ENCODE peak calls at places on chromosomes 13 and 19, in nine cellular contexts. One of them, this sample, is unnamed.

GRCh38 chr13:93066187-93066586 is 160.4 kb upstream of the GPC6 start:
- DNase-seq in esophagus squamous epithelium: no peak
- DNase-seq in AG10803: peak
- DNase-seq in ascending aorta: no peak
- DNase-seq in endodermal cell: no peak
- DNase-seq in A549: no peak
- DNase-seq in GM20000: no peak
- DNase-seq in dorsolateral prefrontal cortex: no peak
- DNase-seq in GM13977: no peak
- DNase-seq in this sample: no peak

GRCh38 chr13:30140973-30141372 is 166.4 kb downstream of the KATNAL1 start:
- DNase-seq in esophagus squamous epithelium: no peak
- DNase-seq in AG10803: no peak
- DNase-seq in ascending aorta: no peak
- DNase-seq in endodermal cell: no peak
- DNase-seq in A549: no peak
- DNase-seq in GM20000: no peak
- DNase-seq in dorsolateral prefrontal cortex: no peak
- DNase-seq in GM13977: no peak
- DNase-seq in this sample: no peak

GRCh38 chr13:110010433-110011135 is 224.2 kb upstream of the IRS2 start:
- DNase-seq in esophagus squamous epithelium: no peak
- DNase-seq in AG10803: no peak
- DNase-seq in ascending aorta: no peak
- DNase-seq in endodermal cell: no peak
- DNase-seq in A549: no peak
- DNase-seq in GM20000: no peak
- DNase-seq in dorsolateral prefrontal cortex: no peak
- DNase-seq in GM13977: no peak
- DNase-seq in this sample: no peak

GRCh38 chr19:33110201-33110910 is 21.6 kb upstream of the WDR88 start:
- DNase-seq in esophagus squamous epithelium: no peak
- DNase-seq in AG10803: no peak
- DNase-seq in ascending aorta: no peak
- DNase-seq in endodermal cell: no peak
- DNase-seq in A549: peak
- DNase-seq in GM20000: no peak
- DNase-seq in dorsolateral prefrontal cortex: no peak
- DNase-seq in GM13977: no peak
- DNase-seq in this sample: no peak

GRCh38 chr13:26228080-26228479 is 6.0 kb upstream of the RNF6 start:
- DNase-seq in esophagus squamous epithelium: no peak
- DNase-seq in AG10803: no peak
- DNase-seq in ascending aorta: no peak
- DNase-seq in endodermal cell: no peak
- DNase-seq in A549: no peak
- DNase-seq in GM20000: no peak
- DNase-seq in dorsolateral prefrontal cortex: no peak
- DNase-seq in GM13977: no peak
- DNase-seq in this sample: no peak

GRCh38 chr13:46516624-46517318 is 36.2 kb upstream of the LRCH1 start:
- DNase-seq in esophagus squamous epithelium: no peak
- DNase-seq in AG10803: peak
- DNase-seq in ascending aorta: no peak
- DNase-seq in endodermal cell: no peak
- DNase-seq in A549: no peak
- DNase-seq in GM20000: no peak
- DNase-seq in dorsolateral prefrontal cortex: no peak
- DNase-seq in GM13977: no peak
- DNase-seq in this sample: no peak

GRCh38 chr13:39957868-39958676 is 302.6 kb downstream of the COG6 start:
- DNase-seq in esophagus squamous epithelium: no peak
- DNase-seq in AG10803: no peak
- DNase-seq in ascending aorta: no peak
- DNase-seq in endodermal cell: no peak
- DNase-seq in A549: no peak
- DNase-seq in GM20000: no peak
- DNase-seq in dorsolateral prefrontal cortex: no peak
- DNase-seq in GM13977: no peak
- DNase-seq in this sample: no peak

GRCh38 chr13:101626925-101627555 is 174.6 kb downstream of the ITGBL1 start:
- DNase-seq in esophagus squamous epithelium: no peak
- DNase-seq in AG10803: no peak
- DNase-seq in ascending aorta: no peak
- DNase-seq in endodermal cell: no peak
- DNase-seq in A549: no peak
- DNase-seq in GM20000: peak
- DNase-seq in dorsolateral prefrontal cortex: no peak
- DNase-seq in GM13977: peak
- DNase-seq in this sample: peak

GRCh38 chr19:18464646-18465045 is 26.7 kb upstream of the ISYNA1 start:
- DNase-seq in esophagus squamous epithelium: no peak
- DNase-seq in AG10803: peak
- DNase-seq in ascending aorta: peak
- DNase-seq in endodermal cell: no peak
- DNase-seq in A549: peak
- DNase-seq in GM20000: no peak
- DNase-seq in dorsolateral prefrontal cortex: peak
- DNase-seq in GM13977: no peak
- DNase-seq in this sample: no peak

GRCh38 chr19:52622261-52622660 is 15.9 kb downstream of the ZNF83 start:
- DNase-seq in esophagus squamous epithelium: no peak
- DNase-seq in AG10803: no peak
- DNase-seq in ascending aorta: no peak
- DNase-seq in endodermal cell: no peak
- DNase-seq in A549: no peak
- DNase-seq in GM20000: no peak
- DNase-seq in dorsolateral prefrontal cortex: no peak
- DNase-seq in GM13977: no peak
- DNase-seq in this sample: no peak
- TF ChIP-seq CTCF in esophagus squamous epithelium: no peak
- TF ChIP-seq CTCF in AG10803: no peak
- TF ChIP-seq CTCF in ascending aorta: no peak
- TF ChIP-seq CTCF in endodermal cell: peak
- TF ChIP-seq CTCF in A549: no peak
- TF ChIP-seq CTCF in GM20000: no peak
- TF ChIP-seq CTCF in dorsolateral prefrontal cortex: no peak
- TF ChIP-seq CTCF in GM13977: peak
- TF ChIP-seq CTCF in this sample: no peak

GRCh38 chr19:30228113-30228725 is 144.0 kb upstream of the ZNF536 start:
- DNase-seq in esophagus squamous epithelium: no peak
- DNase-seq in AG10803: no peak
- DNase-seq in ascending aorta: no peak
- DNase-seq in endodermal cell: peak
- DNase-seq in A549: no peak
- DNase-seq in GM20000: no peak
- DNase-seq in dorsolateral prefrontal cortex: no peak
- DNase-seq in GM13977: peak
- DNase-seq in this sample: no peak

GRCh38 chr19:30227071-30227621 is 145.0 kb upstream of the ZNF536 start:
- DNase-seq in esophagus squamous epithelium: no peak
- DNase-seq in AG10803: no peak
- DNase-seq in ascending aorta: no peak
- DNase-seq in endodermal cell: peak
- DNase-seq in A549: no peak
- DNase-seq in GM20000: no peak
- DNase-seq in dorsolateral prefrontal cortex: no peak
- DNase-seq in GM13977: no peak
- DNase-seq in this sample: no peak

GRCh38 chr19:30226464-30227070 is 145.6 kb upstream of the ZNF536 start:
- DNase-seq in esophagus squamous epithelium: no peak
- DNase-seq in AG10803: peak
- DNase-seq in ascending aorta: no peak
- DNase-seq in endodermal cell: peak
- DNase-seq in A549: no peak
- DNase-seq in GM20000: no peak
- DNase-seq in dorsolateral prefrontal cortex: no peak
- DNase-seq in GM13977: peak
- DNase-seq in this sample: no peak

GRCh38 chr19:30228726-30229523 is 143.3 kb upstream of the ZNF536 start:
- DNase-seq in esophagus squamous epithelium: no peak
- DNase-seq in AG10803: peak
- DNase-seq in ascending aorta: no peak
- DNase-seq in endodermal cell: peak
- DNase-seq in A549: peak
- DNase-seq in GM20000: no peak
- DNase-seq in dorsolateral prefrontal cortex: no peak
- DNase-seq in GM13977: peak
- DNase-seq in this sample: peak

GRCh38 chr19:30227661-30228112 is 144.5 kb upstream of the ZNF536 start:
- DNase-seq in esophagus squamous epithelium: no peak
- DNase-seq in AG10803: peak
- DNase-seq in ascending aorta: no peak
- DNase-seq in endodermal cell: peak
- DNase-seq in A549: peak
- DNase-seq in GM20000: peak
- DNase-seq in dorsolateral prefrontal cortex: peak
- DNase-seq in GM13977: peak
- DNase-seq in this sample: peak
- TF ChIP-seq CTCF in esophagus squamous epithelium: no peak
- TF ChIP-seq CTCF in AG10803: peak
- TF ChIP-seq CTCF in ascending aorta: peak
- TF ChIP-seq CTCF in endodermal cell: peak
- TF ChIP-seq CTCF in A549: peak
- TF ChIP-seq CTCF in GM20000: peak
- TF ChIP-seq CTCF in dorsolateral prefrontal cortex: peak
- TF ChIP-seq CTCF in GM13977: peak
- TF ChIP-seq CTCF in this sample: peak

DNA sequence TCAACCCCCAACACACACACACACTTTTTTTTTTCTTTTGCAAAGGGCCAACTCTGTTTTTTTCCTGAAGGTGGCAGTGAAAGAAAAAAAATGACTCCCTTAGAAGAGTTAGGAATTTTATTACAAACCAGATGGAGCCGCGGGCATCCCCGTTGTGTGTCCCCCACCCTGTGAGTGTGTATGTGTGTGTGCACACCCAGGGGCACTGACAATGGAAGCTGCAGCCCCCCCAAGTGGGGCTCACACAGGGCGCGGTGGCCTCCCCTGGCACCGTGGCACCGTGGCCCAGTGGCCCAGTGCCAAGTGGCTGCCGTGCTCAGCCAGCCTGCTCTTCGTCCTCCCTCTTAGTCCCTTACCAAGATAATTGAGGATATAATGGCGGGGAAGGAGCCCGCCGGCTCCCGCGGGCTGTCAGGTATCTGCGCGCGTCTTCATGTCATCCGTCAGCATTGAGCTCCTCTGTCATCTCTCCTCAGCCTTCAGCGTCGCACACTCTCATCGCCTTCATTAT is 314.1 kb downstream of the ZNF536 start:
- DNase-seq in esophagus squamous epithelium: no peak
- DNase-seq in AG10803: peak
- DNase-seq in ascending aorta: no peak
- DNase-seq in endodermal cell: peak
- DNase-seq in A549: no peak
- DNase-seq in GM20000: no peak
- DNase-seq in dorsolateral prefrontal cortex: no peak
- DNase-seq in GM13977: no peak
- DNase-seq in this sample: no peak
- TF ChIP-seq CTCF in esophagus squamous epithelium: no peak
- TF ChIP-seq CTCF in AG10803: peak
- TF ChIP-seq CTCF in ascending aorta: no peak
- TF ChIP-seq CTCF in endodermal cell: peak
- TF ChIP-seq CTCF in A549: peak
- TF ChIP-seq CTCF in GM20000: no peak
- TF ChIP-seq CTCF in dorsolateral prefrontal cortex: peak
- TF ChIP-seq CTCF in GM13977: no peak
- TF ChIP-seq CTCF in this sample: no peak

GRCh38 chr19:12864721-12865715 is 16.2 kb downstream of the DNASE2 start:
- DNase-seq in esophagus squamous epithelium: no peak
- DNase-seq in AG10803: no peak
- DNase-seq in ascending aorta: no peak
- DNase-seq in endodermal cell: no peak
- DNase-seq in A549: no peak
- DNase-seq in GM20000: no peak
- DNase-seq in dorsolateral prefrontal cortex: no peak
- DNase-seq in GM13977: no peak
- DNase-seq in this sample: no peak
- TF ChIP-seq CTCF in esophagus squamous epithelium: no peak
- TF ChIP-seq CTCF in AG10803: no peak
- TF ChIP-seq CTCF in ascending aorta: no peak
- TF ChIP-seq CTCF in endodermal cell: peak
- TF ChIP-seq CTCF in A549: no peak
- TF ChIP-seq CTCF in GM20000: no peak
- TF ChIP-seq CTCF in dorsolateral prefrontal cortex: no peak
- TF ChIP-seq CTCF in GM13977: no peak
- TF ChIP-seq CTCF in this sample: no peak

DNA sequence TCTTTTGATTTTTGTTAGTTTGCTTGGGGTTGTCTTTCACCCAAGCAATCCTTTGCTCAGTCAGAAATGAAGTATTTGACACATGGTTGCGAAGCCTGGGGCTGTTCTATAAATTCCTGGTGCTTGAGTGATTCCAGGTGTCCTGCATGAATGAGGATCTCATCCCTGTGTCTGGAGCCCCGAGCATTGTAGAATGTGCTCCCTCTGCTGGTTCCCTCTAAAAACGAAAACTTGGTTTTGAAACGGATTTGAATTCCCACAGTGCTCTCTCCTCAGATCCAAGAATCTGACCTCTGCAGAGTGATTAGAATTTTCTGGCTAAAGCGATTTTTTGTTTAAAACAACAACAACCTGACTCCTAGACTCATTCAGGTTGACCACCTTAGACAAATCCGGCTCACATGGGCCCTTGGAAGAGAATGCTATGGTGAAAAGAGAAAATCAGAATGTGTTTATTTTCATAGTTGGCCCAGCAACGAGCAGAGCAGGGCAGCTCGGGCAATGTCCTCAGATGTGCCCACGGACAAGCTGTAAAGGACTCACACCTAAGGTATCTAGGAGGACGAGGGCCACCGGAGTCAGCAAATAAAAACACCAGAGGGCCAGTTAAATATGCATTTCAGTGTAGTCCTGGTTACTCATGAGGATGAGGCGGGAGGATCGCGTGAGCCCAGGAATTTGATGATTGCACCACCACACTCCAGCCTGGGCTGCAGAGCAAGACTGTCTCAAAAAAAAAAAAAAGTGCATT is 8.7 kb upstream of the ATP12A start:
- DNase-seq in esophagus squamous epithelium: no peak
- DNase-seq in AG10803: peak
- DNase-seq in ascending aorta: no peak
- DNase-seq in endodermal cell: peak
- DNase-seq in A549: peak
- DNase-seq in GM20000: peak
- DNase-seq in dorsolateral prefrontal cortex: no peak
- DNase-seq in GM13977: peak
- DNase-seq in this sample: peak
- TF ChIP-seq CTCF in esophagus squamous epithelium: no peak
- TF ChIP-seq CTCF in AG10803: peak
- TF ChIP-seq CTCF in ascending aorta: peak
- TF ChIP-seq CTCF in endodermal cell: peak
- TF ChIP-seq CTCF in A549: peak
- TF ChIP-seq CTCF in GM20000: peak
- TF ChIP-seq CTCF in dorsolateral prefrontal cortex: peak
- TF ChIP-seq CTCF in GM13977: peak
- TF ChIP-seq CTCF in this sample: peak

GRCh38 chr19:4199699-4200293 is 17.3 kb downstream of the ANKRD24 start:
- DNase-seq in esophagus squamous epithelium: no peak
- DNase-seq in AG10803: no peak
- DNase-seq in ascending aorta: no peak
- DNase-seq in endodermal cell: peak
- DNase-seq in A549: peak
- DNase-seq in GM20000: no peak
- DNase-seq in dorsolateral prefrontal cortex: no peak
- DNase-seq in GM13977: no peak
- DNase-seq in this sample: no peak
- TF ChIP-seq CTCF in esophagus squamous epithelium: no peak
- TF ChIP-seq CTCF in AG10803: no peak
- TF ChIP-seq CTCF in ascending aorta: no peak
- TF ChIP-seq CTCF in endodermal cell: peak
- TF ChIP-seq CTCF in A549: peak
- TF ChIP-seq CTCF in GM20000: no peak
- TF ChIP-seq CTCF in dorsolateral prefrontal cortex: no peak
- TF ChIP-seq CTCF in GM13977: no peak
- TF ChIP-seq CTCF in this sample: no peak

This sample was measured in GM13976.